ENCODE peak calls at places on chromosome X, in five cellular contexts. G is K562, I is Panc1, B is A549, F is GM23338. C is an unnamed sample.

GRCh38 chrX:23118890-23119527 is 119.2 kb downstream of the DDX53 start:
- DNase-seq in F (peak; percentile 8), B (no peak), I (no peak), G (no peak), C (no peak)

GRCh38 chrX:133921764-133922389 is 63.5 kb downstream of the GPC3 start:
- DNase-seq in G (peak; percentile 35), B (peak; percentile 7), I (peak; percentile 12), F (peak; percentile 82), C (peak; percentile 33)

GRCh38 chrX:5595570-5595969 is 633.1 kb downstream of the NLGN4X start:
- DNase-seq in F (no peak), I (no peak), B (no peak), G (no peak), C (no peak)

GRCh38 chrX:146056511-146057081 is 239.0 kb downstream of the SLITRK2 start:
- DNase-seq in F (no peak), I (no peak), G (no peak), B (no peak), C (no peak)

GRCh38 chrX:149497626-149498025 is 7.5 kb downstream of the IDS start:
- DNase-seq in I (no peak), F (no peak), G (no peak), B (no peak), C (no peak)

GRCh38 chrX:150253946-150254615 is 109.0 kb upstream of the MAMLD1 start:
- DNase-seq in G (no peak), F (no peak), B (no peak), I (no peak), C (no peak)

GRCh38 chrX:132467029-132467428 is 21.8 kb downstream of the MBNL3 start:
- DNase-seq in I (no peak), F (no peak), B (no peak), G (no peak), C (no peak)

GRCh38 chrX:19388064-19388679 is 44.4 kb downstream of the PDHA1 start:
- DNase-seq in B (no peak), I (no peak), F (no peak), G (no peak), C (no peak)

DNA sequence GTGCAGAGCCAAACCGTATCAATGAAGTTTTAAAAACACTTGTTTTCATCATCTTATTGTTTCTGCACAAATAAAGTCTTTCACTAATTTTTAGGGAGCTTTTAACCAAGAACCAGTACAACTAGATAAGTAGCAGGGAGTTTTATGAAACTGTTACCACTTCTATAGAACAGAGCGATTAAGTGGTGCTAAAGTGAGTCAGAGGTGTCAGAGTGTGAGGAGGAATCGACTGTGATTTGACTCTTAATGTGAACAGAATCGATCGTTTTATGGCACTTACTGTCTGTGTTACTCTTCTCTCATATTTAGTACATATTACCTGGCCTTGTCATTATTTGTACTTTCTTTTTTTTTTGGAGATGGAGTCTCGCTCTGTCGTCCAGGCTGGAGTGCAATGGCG is 43.3 kb downstream of the PDK3 start:
- DNase-seq in B (no peak), I (no peak), G (no peak), F (no peak), C (no peak)
- TF ChIP-seq REST in B (no peak), I (no peak), G (no peak), F (no peak), C (no peak)

DNA sequence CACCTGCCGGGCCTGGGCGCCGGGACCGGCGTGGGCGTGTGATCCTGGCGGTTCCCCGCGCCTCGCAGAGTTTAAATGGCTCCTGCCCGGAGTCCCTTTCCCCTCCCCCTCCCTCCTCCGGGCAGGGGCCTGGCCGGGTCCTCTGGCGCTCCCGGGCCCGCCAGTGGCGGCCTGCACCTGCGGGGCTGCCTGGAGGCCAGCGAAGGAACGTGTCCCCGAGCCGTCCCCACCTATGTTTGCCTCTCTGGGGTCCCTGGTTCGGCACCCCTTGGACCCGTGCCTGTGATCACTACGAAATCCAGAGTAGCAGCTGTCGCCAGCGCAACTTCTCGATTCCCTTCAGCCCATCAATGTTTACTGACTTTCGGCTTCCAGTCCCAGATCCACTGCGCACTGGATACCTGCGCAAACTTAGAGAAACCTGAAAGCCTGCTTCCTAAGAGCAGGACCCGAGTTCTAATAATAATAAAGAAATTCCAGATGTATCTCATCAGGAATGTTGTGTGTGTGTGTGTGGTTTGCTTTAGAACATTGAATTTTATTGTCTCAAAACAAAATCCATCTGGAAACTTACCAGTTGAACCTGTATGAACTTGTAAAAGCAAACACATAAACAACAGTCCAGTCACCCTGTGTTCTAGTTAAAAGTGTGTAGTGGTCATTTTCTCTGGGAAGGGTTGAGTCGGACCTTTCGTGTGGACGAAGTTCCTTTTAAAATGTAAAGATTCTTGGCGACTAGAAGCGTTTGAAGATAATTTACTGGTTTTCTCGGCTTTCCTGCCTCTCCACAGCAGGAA is 808 bp downstream of the SHROOM2 start:
- DNase-seq in G (no peak), I (no peak), F (peak; percentile 37), B (no peak), C (no peak)
- TF ChIP-seq REST in G (no peak), I (no peak), F (no peak), B (no peak), C (no peak)

GRCh38 chrX:71619193-71619592 is 882 bp upstream of the CXCR3 start:
- DNase-seq in F (no peak), B (no peak), G (no peak), I (no peak), C (peak; percentile 36)

GRCh38 chrX:71618787-71619186 is 476 bp upstream of the CXCR3 start:
- DNase-seq in I (no peak), F (no peak), G (no peak), B (no peak), C (no peak)

GRCh38 chrX:71616672-71617529 is 1.4 kb downstream of the CXCR3 start:
- DNase-seq in G (no peak), F (peak; percentile 8), B (no peak), I (no peak), C (no peak)

GRCh38 chrX:71617742-71618141 is 569 bp downstream of the CXCR3 start:
- DNase-seq in I (no peak), B (no peak), F (no peak), G (no peak), C (no peak)

DNA sequence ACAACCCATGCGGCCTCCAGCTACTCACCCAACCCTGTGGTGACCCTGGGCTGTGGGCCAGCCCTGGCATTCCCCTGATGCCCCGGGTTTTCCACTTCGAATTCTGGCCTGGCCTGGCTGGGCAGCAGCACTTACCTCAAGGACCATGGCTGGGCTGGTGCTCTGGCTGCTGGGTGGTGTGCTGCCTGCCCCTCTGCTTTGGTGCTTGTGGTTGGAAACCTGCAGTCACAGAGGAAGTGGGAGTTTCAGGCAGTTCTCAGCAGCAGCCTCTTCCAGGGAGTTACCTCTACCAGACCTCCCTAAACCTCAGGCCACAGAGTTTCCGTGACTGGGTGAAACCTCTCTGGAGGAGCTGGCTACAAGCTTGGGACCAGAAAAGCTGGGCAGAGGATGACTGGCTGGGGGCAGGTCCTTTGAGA is at the start of gene CXCR3:
- DNase-seq in G (no peak), F (no peak), I (no peak), B (no peak), C (peak; percentile 82)
- TF ChIP-seq REST in G (no peak), F (no peak), I (no peak), B (no peak), C (no peak)

GRCh38 chrX:44748014-44748413 is 95.8 kb upstream of the DUSP21 start:
- DNase-seq in F (no peak), B (no peak), I (no peak), G (peak; percentile 2), C (no peak)
- TF ChIP-seq REST in F (no peak), B (no peak), I (no peak), G (no peak), C (no peak)

GRCh38 chrX:65871671-65872311 is 168.1 kb downstream of the VSIG4 start:
- DNase-seq in B (peak; percentile 22), F (peak; percentile 61), I (no peak), G (peak; percentile 68), C (peak; percentile 49)
- TF ChIP-seq REST in B (no peak), F (no peak), I (no peak), G (no peak), C (no peak)

GRCh38 chrX:117707948-117708743 is 408.5 kb downstream of the KLHL13 start:
- DNase-seq in G (no peak), I (no peak), F (no peak), B (no peak), C (no peak)
- TF ChIP-seq REST in G (no peak), I (no peak), F (no peak), B (no peak), C (no peak)

C was measured in HL-60.